ENCODE peak calls at places on chromosomes 5 and 9, in seven cellular contexts. V is PC-3, T is Peyer's patch, S is A549, M is stomach, E is tibial nerve, B is endodermal cell. K is an unnamed sample.

GRCh38 chr9:94269264-94269663 is 10.2 kb downstream of the ZNF169 start:
- DNase-seq in T (no peak), M (no peak), S (no peak), B (no peak), E (no peak), V (no peak), K (no peak)

GRCh38 chr9:100277166-100277979 is 75.4 kb downstream of the TEX10 start:
- DNase-seq in T (no peak), V (no peak), M (no peak), B (no peak), S (no peak), E (no peak), K (no peak)

GRCh38 chr9:133524679-133525228 is at the start of gene MYMK:
- DNase-seq in V (no peak), S (no peak), E (no peak), T (no peak), M (no peak), B (no peak), K (no peak)

GRCh38 chr5:141420855-141421488 is at the start of gene PCDHGA11:
- DNase-seq in S (no peak), T (no peak), M (no peak), E (peak), V (no peak), B (peak), K (no peak)

GRCh38 chr9:133619791-133620190 is 10.6 kb upstream of the FAM163B start:
- DNase-seq in V (no peak), T (no peak), B (no peak), E (no peak), S (no peak), M (no peak), K (peak)

GRCh38 chr9:89678394-89679005 is 73.7 kb downstream of the GADD45G start:
- DNase-seq in B (no peak), S (no peak), T (no peak), M (no peak), V (no peak), E (no peak), K (peak)

GRCh38 chr5:36530249-36530648 is 76.2 kb upstream of the SLC1A3 start:
- DNase-seq in S (no peak), E (no peak), M (no peak), T (no peak), B (no peak), V (no peak), K (no peak)

GRCh38 chr9:99253134-99253533 is 31.1 kb downstream of the SEC61B start:
- DNase-seq in V (no peak), S (no peak), B (peak), T (no peak), M (no peak), E (no peak), K (no peak)

GRCh38 chr5:173845321-173845720 is 42.8 kb upstream of the CPEB4 start:
- DNase-seq in V (no peak), B (no peak), M (no peak), S (no peak), E (no peak), T (no peak), K (no peak)

GRCh38 chr5:172786736-172787462 is 15.9 kb upstream of the DUSP1 start:
- DNase-seq in V (no peak), T (no peak), M (no peak), S (no peak), E (no peak), B (peak), K (no peak)

GRCh38 chr9:20685769-20686168 is 1.7 kb downstream of the FOCAD start:
- DNase-seq in S (no peak), T (no peak), B (no peak), M (no peak), V (no peak), E (no peak), K (no peak)

GRCh38 chr5:141935538-141935937 is 11.9 kb downstream of the DELE1 start:
- DNase-seq in T (peak), M (no peak), S (no peak), B (no peak), V (no peak), E (no peak), K (no peak)

GRCh38 chr9:34507966-34508365 is 14.8 kb downstream of the ENHO start:
- DNase-seq in B (no peak), V (no peak), M (no peak), E (no peak), T (no peak), S (no peak), K (no peak)

GRCh38 chr5:157345067-157345466 is 79.1 kb downstream of the CYFIP2 start:
- DNase-seq in V (no peak), B (no peak), M (no peak), T (no peak), S (no peak), E (no peak), K (no peak)

GRCh38 chr5:125065114-125065513 is 318.7 kb upstream of the ZNF608 start:
- DNase-seq in B (no peak), S (no peak), M (no peak), V (peak), E (no peak), T (no peak), K (no peak)

GRCh38 chr9:87725356-87725899 is 491 bp upstream of the CTSL start:
- DNase-seq in M (no peak), T (no peak), V (no peak), S (peak), B (no peak), E (peak), K (no peak)

GRCh38 chr5:169945831-169946261 is 34.4 kb downstream of the INSYN2B start:
- DNase-seq in E (peak), B (peak), S (no peak), M (peak), T (no peak), V (peak), K (no peak)

GRCh38 chr5:14008819-14009311 is 64.4 kb upstream of the DNAH5 start:
- DNase-seq in B (no peak), E (no peak), M (peak), S (no peak), T (no peak), V (peak), K (peak)

GRCh38 chr5:136128416-136128935 is 4.2 kb upstream of the SMAD5 start:
- DNase-seq in V (no peak), B (no peak), T (no peak), S (no peak), M (no peak), E (no peak), K (no peak)

GRCh38 chr9:6354072-6354686 is 26.0 kb downstream of the TPD52L3 start:
- DNase-seq in E (no peak), B (peak), S (peak), M (no peak), V (peak), T (no peak), K (no peak)

GRCh38 chr5:74873525-74874249 is 7.5 kb upstream of the FAM169A start:
- DNase-seq in E (no peak), V (no peak), B (no peak), S (no peak), M (no peak), T (no peak), K (no peak)

GRCh38 chr9:35649431-35650340 is 1.0 kb downstream of the SIT1 start:
- DNase-seq in T (no peak), B (no peak), V (no peak), E (no peak), M (no peak), S (no peak), K (no peak)

GRCh38 chr5:107306597-107306996 is 364.1 kb downstream of the EFNA5 start:
- DNase-seq in B (no peak), E (no peak), T (no peak), V (no peak), M (no peak), S (no peak), K (no peak)

GRCh38 chr9:125889122-125889523 is 141.9 kb downstream of the PBX3 start:
- DNase-seq in T (peak), M (no peak), S (no peak), E (no peak), V (no peak), B (peak), K (no peak)

GRCh38 chr5:96142786-96143434 is 181.3 kb upstream of the ELL2 start:
- DNase-seq in M (no peak), E (peak), V (peak), S (no peak), B (no peak), T (no peak), K (no peak)

GRCh38 chr5:76402251-76402879 is 720 bp upstream of the IQGAP2 start:
- DNase-seq in E (peak), B (peak), T (peak), S (peak), M (peak), V (no peak), K (peak)

GRCh38 chr9:119284587-119285337 is 84.5 kb downstream of the BRINP1 start:
- DNase-seq in V (no peak), M (no peak), E (no peak), B (no peak), S (no peak), T (no peak), K (no peak)

GRCh38 chr5:100165309-100165708 is 369.9 kb upstream of the FAM174A start:
- DNase-seq in B (no peak), E (no peak), V (no peak), M (no peak), T (no peak), S (no peak), K (no peak)

GRCh38 chr5:73709536-73710129 is 83.6 kb downstream of the ARHGEF28 start:
- DNase-seq in E (no peak), S (no peak), T (no peak), V (peak), B (no peak), M (no peak), K (no peak)

GRCh38 chr9:98708933-98709911 is at the start of gene GABBR2:
- DNase-seq in T (no peak), E (no peak), M (no peak), S (no peak), V (no peak), B (peak), K (no peak)

GRCh38 chr5:83097582-83098265 is 20.4 kb downstream of the XRCC4 start:
- DNase-seq in T (no peak), V (peak), B (no peak), E (no peak), M (no peak), S (no peak), K (no peak)

GRCh38 chr5:178627259-178627598 is 379 bp upstream of the CLK4 start:
- DNase-seq in E (no peak), M (no peak), T (no peak), S (no peak), V (no peak), B (no peak), K (no peak)
- H3K27ac ChIP-seq in E (peak), M (peak), T (peak), S (peak), V (no peak), B (no peak), K (peak)

GRCh38 chr5:78647838-78648358 is 674 bp downstream of the LHFPL2 start:
- DNase-seq in E (peak), S (peak), B (peak), T (peak), M (peak), V (peak), K (peak)
- H3K4me3 ChIP-seq in E (peak), S (peak), B (peak), T (peak), M (peak), V (peak), K (peak)

GRCh38 chr5:33010851-33011250 is 299.7 kb downstream of the NPR3 start:
- DNase-seq in E (no peak), M (no peak), V (peak), S (no peak), B (no peak), T (no peak), K (no peak)
- H3K27ac ChIP-seq in E (no peak), M (no peak), V (peak), S (no peak), B (no peak), T (no peak), K (no peak)

DNA sequence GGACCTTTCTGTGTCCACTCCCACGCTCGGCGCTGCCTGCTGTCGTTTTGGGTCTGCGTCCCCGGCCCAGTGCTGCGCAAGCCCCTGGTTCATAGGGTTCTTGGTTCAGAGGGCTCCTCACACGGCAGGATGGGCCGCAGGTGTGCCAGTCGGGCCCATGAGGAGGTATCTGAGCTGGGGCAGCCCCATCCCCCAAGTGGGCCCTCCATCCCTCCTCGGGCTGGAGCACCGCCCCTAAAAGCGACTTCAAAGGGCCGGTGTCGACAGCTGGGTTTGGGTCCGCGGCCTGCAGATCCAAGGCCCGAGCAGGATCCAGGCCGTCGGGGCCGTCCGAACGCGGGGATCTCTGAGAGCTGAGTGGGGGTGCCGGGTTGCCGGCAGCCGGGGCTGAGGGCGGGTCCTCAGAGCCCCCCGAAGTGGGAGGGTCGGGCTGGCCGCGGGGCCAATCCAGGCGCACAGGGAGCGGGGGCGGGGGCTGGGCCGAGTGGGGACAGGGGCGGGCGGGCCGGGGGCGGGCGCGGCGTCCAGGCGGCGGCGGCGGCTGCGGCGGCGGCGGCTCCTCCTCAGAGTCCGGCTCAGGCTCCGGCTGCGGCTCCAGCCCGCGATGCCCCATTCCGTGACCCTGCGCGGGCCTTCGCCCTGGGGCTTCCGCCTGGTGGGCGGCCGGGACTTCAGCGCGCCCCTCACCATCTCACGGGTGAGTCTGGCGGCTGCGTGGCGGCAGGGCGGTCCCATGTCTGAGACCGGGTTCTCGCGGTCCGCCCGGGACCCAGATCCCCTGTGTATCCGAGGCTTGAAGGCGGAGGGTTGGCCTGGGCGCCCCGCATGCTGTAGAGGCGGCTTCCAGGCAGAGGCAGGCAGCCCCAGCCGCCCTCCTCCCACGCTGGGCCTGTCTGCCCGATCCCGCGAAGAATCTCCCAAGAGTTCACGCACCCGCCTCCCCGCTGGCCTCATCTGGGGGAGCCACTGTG is at the start of gene PDLIM4:
- DNase-seq in T (peak), B (peak), M (no peak), E (no peak), V (no peak), S (no peak), K (peak)
- H3K4me3 ChIP-seq in T (peak), B (peak), M (peak), E (peak), V (peak), S (no peak), K (no peak)

GRCh38 chr9:131886839-131887238 is 147.0 kb upstream of the RAPGEF1 start:
- DNase-seq in M (no peak), B (no peak), T (no peak), E (no peak), S (no peak), V (no peak), K (no peak)

GRCh38 chr9:131888923-131889322 is 149.0 kb upstream of the RAPGEF1 start:
- DNase-seq in S (no peak), V (no peak), M (no peak), B (no peak), T (no peak), E (no peak), K (no peak)

GRCh38 chr9:131887680-131888079 is 147.8 kb upstream of the RAPGEF1 start:
- DNase-seq in M (no peak), V (no peak), S (no peak), B (no peak), T (no peak), E (no peak), K (no peak)

GRCh38 chr9:131884222-131884621 is 144.3 kb upstream of the RAPGEF1 start:
- DNase-seq in V (no peak), S (no peak), B (no peak), M (peak), T (no peak), E (no peak), K (no peak)

DNA sequence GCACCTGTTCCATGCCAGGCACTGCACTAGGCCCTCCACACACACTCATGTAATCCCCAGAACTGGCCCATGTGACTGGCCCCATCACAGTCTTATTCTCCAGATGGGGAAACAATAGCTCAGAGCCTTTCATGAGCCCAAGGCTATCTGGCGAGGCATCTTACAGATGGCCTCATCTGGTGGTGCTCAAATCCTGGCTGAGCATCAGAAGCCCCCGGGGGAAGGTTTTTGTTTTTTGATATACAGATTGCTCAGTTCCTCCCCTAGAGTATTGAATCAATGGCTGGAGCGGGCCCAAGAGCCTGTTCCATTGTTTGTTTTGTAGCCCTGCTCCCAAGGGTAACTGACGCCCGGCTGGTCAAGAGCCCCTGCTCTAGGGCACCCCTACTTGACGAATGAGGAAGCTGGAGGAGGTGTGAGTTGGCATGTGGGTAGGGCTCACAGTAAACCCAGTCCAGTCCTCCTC is 145.3 kb upstream of the RAPGEF1 start:
- DNase-seq in M (peak), T (no peak), S (no peak), V (no peak), B (no peak), E (no peak), K (no peak)
- H3K27ac ChIP-seq in M (peak), T (no peak), S (no peak), V (no peak), B (no peak), E (no peak), K (no peak)

GRCh38 chr9:2638871-2639673 is 17.5 kb downstream of the VLDLR start:
- DNase-seq in B (no peak), S (no peak), T (no peak), E (no peak), V (no peak), M (no peak), K (no peak)
- H3K4me3 ChIP-seq in B (no peak), S (no peak), T (no peak), E (no peak), V (no peak), M (no peak), K (no peak)

GRCh38 chr5:5623397-5623796 is 200.9 kb downstream of the ICE1 start:
- DNase-seq in B (no peak), E (no peak), S (no peak), V (no peak), M (no peak), T (no peak), K (no peak)

GRCh38 chr5:5622806-5623205 is 200.3 kb downstream of the ICE1 start:
- DNase-seq in T (no peak), M (no peak), S (no peak), V (no peak), E (no peak), B (no peak), K (no peak)

GRCh38 chr5:5617024-5617423 is 194.5 kb downstream of the ICE1 start:
- DNase-seq in E (no peak), M (no peak), T (no peak), B (no peak), V (no peak), S (no peak), K (no peak)

GRCh38 chr5:5616247-5616895 is 193.9 kb downstream of the ICE1 start:
- DNase-seq in T (no peak), M (no peak), B (no peak), E (no peak), V (no peak), S (no peak), K (no peak)

GRCh38 chr5:5619546-5619945 is 197.1 kb downstream of the ICE1 start:
- DNase-seq in T (no peak), M (no peak), E (no peak), V (no peak), S (no peak), B (no peak), K (no peak)
- H3K27ac ChIP-seq in T (no peak), M (no peak), E (no peak), V (no peak), S (no peak), B (no peak), K (no peak)